ENCODE peak calls at places on chromosomes 12 and 14, in four cellular contexts. S is psoas muscle, I is dorsolateral prefrontal cortex, V is H1. F is an unnamed sample.

GRCh38 chr14:87397499-87397898 is 595.5 kb downstream of the GALC start:
- DNase-seq in S (no peak), I (no peak), V (no peak), F (no peak)

GRCh38 chr14:103014466-103015319 is 42.7 kb downstream of the CDC42BPB start:
- DNase-seq in S (no peak), I (no peak), V (no peak), F (no peak)

GRCh38 chr14:93219103-93219726 is 12.2 kb downstream of the UBR7 start:
- DNase-seq in S (no peak), I (no peak), V (no peak), F (no peak)

GRCh38 chr14:90815817-90816662 is at the start of gene TTC7B:
- DNase-seq in S (peak; percentile 57), I (no peak), V (peak; percentile 77), F (no peak)

GRCh38 chr12:43271659-43272058 is 280.3 kb downstream of the ADAMTS20 start:
- DNase-seq in S (no peak), I (no peak), V (no peak), F (no peak)

GRCh38 chr14:22836301-22837058 is at the start of gene MMP14:
- DNase-seq in S (peak; percentile 77), I (no peak), V (peak; percentile 60), F (no peak)

GRCh38 chr14:59419383-59419782 is 45.8 kb downstream of the GPR135 start:
- DNase-seq in S (no peak), I (no peak), V (no peak), F (no peak)

GRCh38 chr12:132460571-132460970 is 29.4 kb upstream of the FBRSL1 start:
- DNase-seq in S (no peak), I (no peak), V (peak; percentile 75), F (no peak)

GRCh38 chr12:27554421-27555186 is 30.6 kb downstream of the PPFIBP1 start:
- DNase-seq in S (peak; percentile 66), I (peak; percentile 62), V (no peak), F (no peak)

GRCh38 chr12:110180591-110181005 is 56.4 kb downstream of the IFT81 start:
- DNase-seq in S (no peak), I (no peak), V (no peak), F (no peak)

GRCh38 chr14:89855961-89856360 is 98.6 kb downstream of the EFCAB11 start:
- DNase-seq in S (no peak), I (no peak), V (no peak), F (no peak)

GRCh38 chr12:53781218-53781801 is 29.5 kb upstream of the CISTR start:
- DNase-seq in S (no peak), I (no peak), V (no peak), F (no peak)

GRCh38 chr12:56634242-56634836 is 4.2 kb upstream of the BAZ2A start:
- DNase-seq in S (no peak), I (no peak), V (peak; percentile 86), F (no peak)

GRCh38 chr14:73753043-73753886 is 39.1 kb upstream of the PNMA1 start:
- DNase-seq in S (no peak), I (no peak), V (no peak), F (no peak)

GRCh38 chr12:79938843-79939242 is 3.9 kb upstream of the PPP1R12A start:
- DNase-seq in S (no peak), I (no peak), V (no peak), F (no peak)

GRCh38 chr12:78194448-78194847 is 363.8 kb downstream of the NAV3 start:
- DNase-seq in S (no peak), I (no peak), V (no peak), F (no peak)

GRCh38 chr12:26434299-26434915 is 239.0 kb downstream of the SSPN start:
- DNase-seq in S (no peak), I (peak; percentile 26), V (no peak), F (no peak)

GRCh38 chr14:76339922-76340615 is 35.9 kb upstream of the ESRRB start:
- DNase-seq in S (no peak), I (no peak), V (no peak), F (no peak)

GRCh38 chr12:96260644-96261043 is 66.5 kb downstream of the ELK3 start:
- DNase-seq in S (no peak), I (no peak), V (no peak), F (no peak)
- H3K27me3 ChIP-seq in S (no peaks in the 10 kb centered on the region), I (no peaks in the 10 kb centered on the region), V (no peaks in the 10 kb centered on the region), F (no peaks in the 10 kb centered on the region)

GRCh38 chr14:104588066-104588857 is 8.7 kb downstream of the C14orf180 start:
- DNase-seq in S (no peak), I (no peak), V (no peak), F (no peak)

GRCh38 chr14:104585966-104586702 is 6.6 kb downstream of the C14orf180 start:
- DNase-seq in S (no peak), I (no peak), V (no peak), F (no peak)

GRCh38 chr14:104587641-104588040 is 8.1 kb downstream of the C14orf180 start:
- DNase-seq in S (no peak), I (no peak), V (no peak), F (no peak)

GRCh38 chr14:104584557-104584956 is 5.0 kb downstream of the C14orf180 start:
- DNase-seq in S (no peak), I (no peak), V (no peak), F (no peak)

GRCh38 chr14:104586832-104587620 is 7.5 kb downstream of the C14orf180 start:
- DNase-seq in S (peak; percentile 49), I (no peak), V (no peak), F (no peak)
- H3K27me3 ChIP-seq in S (no peaks in the 10 kb centered on the region), I (no peaks in the 10 kb centered on the region), V (no peaks in the 10 kb centered on the region), F (no peaks in the 10 kb centered on the region)

DNA sequence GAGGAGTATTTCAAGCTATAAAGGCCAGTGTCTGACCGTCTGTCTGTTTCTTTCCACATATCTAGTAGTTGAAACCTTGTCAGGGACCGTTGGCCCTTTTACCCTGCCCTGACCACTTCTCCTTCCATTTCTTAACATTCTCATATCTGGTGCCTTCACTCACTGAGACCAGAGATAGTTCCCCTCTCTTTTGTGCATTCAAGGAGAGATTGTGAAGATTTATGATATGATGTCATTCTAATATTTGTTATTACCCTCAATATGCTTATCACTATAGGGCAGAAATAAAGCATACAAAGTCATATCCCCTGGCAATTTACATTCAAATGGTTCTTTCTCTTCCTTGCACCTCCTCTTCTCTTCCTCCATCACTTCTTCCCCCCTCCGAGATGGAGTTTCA is 83.3 kb downstream of the PLXNC1 start:
- DNase-seq in S (no peak), I (no peak), V (peak; percentile 6), F (no peak)
- H3K27me3 ChIP-seq in S (no peaks in the 10 kb centered on the region), I (no peaks in the 10 kb centered on the region), V (no peaks in the 10 kb centered on the region), F (no peaks in the 10 kb centered on the region)

GRCh38 chr12:48781750-48782456 is 7.0 kb downstream of the ADCY6 start:
- DNase-seq in S (no peak), I (no peak), V (no peak), F (peak; percentile 72)
- H3K27me3 ChIP-seq in S (no peaks in the 10 kb centered on the region), I (no peaks in the 10 kb centered on the region), V (no peaks in the 10 kb centered on the region), F (no peaks in the 10 kb centered on the region)

GRCh38 chr12:49552014-49552413 is 13.2 kb downstream of the KCNH3 start:
- DNase-seq in S (peak; percentile 59), I (peak; percentile 70), V (no peak), F (no peak)

GRCh38 chr12:49548481-49548821 is 9.6 kb downstream of the KCNH3 start:
- DNase-seq in S (no peak), I (no peak), V (no peak), F (no peak)

GRCh38 chr12:49548822-49549648 is 10.2 kb downstream of the KCNH3 start:
- DNase-seq in S (no peak), I (peak; percentile 53), V (peak; percentile 73), F (no peak)

GRCh38 chr12:49550853-49551252 is 12.0 kb downstream of the KCNH3 start:
- DNase-seq in S (no peak), I (no peak), V (no peak), F (no peak)

GRCh38 chr12:49549735-49550710 is 11.2 kb downstream of the KCNH3 start:
- DNase-seq in S (no peak), I (no peak), V (no peak), F (no peak)
- H3K27me3 ChIP-seq in S (peaks cover 31% of the 10 kb centered on the region), I (no peaks in the 10 kb centered on the region), V (peaks cover 54% of the 10 kb centered on the region), F (no peaks in the 10 kb centered on the region)

F was measured in vagina.